ENCODE peak calls at places on chromosomes 5 and 9, in six cellular contexts. A is HepG2, S is GM12878, E is A549, W is upper lobe of left lung, T is K562. H is an unnamed sample.

GRCh38 chr5:40390286-40391253 is 289.1 kb upstream of the PTGER4 start:
- ATAC-seq in S (no peak), W (no peak), E (no peak), A (no peak), T (no peak), H (no peak)

GRCh38 chr9:130780865-130781504 is 54.1 kb upstream of the ABL1 start:
- ATAC-seq in S (no peak), W (peak), E (peak), T (peak), A (no peak), H (peak)

GRCh38 chr5:14370386-14370785 is 211.2 kb upstream of the OTULINL start:
- ATAC-seq in A (no peak), S (no peak), W (no peak), T (no peak), E (no peak), H (no peak)

GRCh38 chr5:123098767-123099513 is 9.9 kb downstream of the PRDM6 start:
- ATAC-seq in T (no peak), S (no peak), A (no peak), W (peak), E (no peak), H (no peak)

GRCh38 chr5:79107020-79107796 is 4.4 kb upstream of the BHMT start:
- ATAC-seq in A (peak), T (no peak), S (no peak), E (no peak), W (no peak), H (peak)

GRCh38 chr5:151740958-151741373 is 17.5 kb downstream of the ATOX1 start:
- ATAC-seq in A (peak), W (no peak), S (peak), T (peak), E (peak), H (no peak)

GRCh38 chr5:134911285-134912215 is 6.6 kb downstream of the PCBD2 start:
- ATAC-seq in E (no peak), T (no peak), A (no peak), S (no peak), W (no peak), H (no peak)

GRCh38 chr9:33234511-33235467 is 5.2 kb upstream of the SPINK4 start:
- ATAC-seq in W (no peak), T (no peak), E (peak), A (no peak), S (peak), H (no peak)

GRCh38 chr5:120684213-120684612 is 220.1 kb downstream of the PRR16 start:
- ATAC-seq in S (no peak), T (peak), W (no peak), E (no peak), A (no peak), H (no peak)

GRCh38 chr5:158135682-158136176 is 276.8 kb upstream of the CLINT1 start:
- ATAC-seq in A (no peak), S (no peak), T (no peak), E (no peak), W (no peak), H (peak)

GRCh38 chr9:128321879-128322341 is 337 bp downstream of the TRUB2 start:
- ATAC-seq in T (peak), A (peak), W (no peak), E (peak), S (peak), H (peak)

GRCh38 chr5:143516249-143516648 is 112.8 kb upstream of the NR3C1 start:
- ATAC-seq in A (no peak), T (no peak), E (no peak), W (no peak), S (peak), H (no peak)

GRCh38 chr5:19987594-19988345 is at the start of gene CDH18:
- ATAC-seq in E (peak), W (no peak), S (peak), T (no peak), A (peak), H (peak)

GRCh38 chr5:146894763-146895521 is 16.4 kb upstream of the PPP2R2B start:
- ATAC-seq in S (no peak), W (no peak), E (no peak), T (no peak), A (no peak), H (no peak)

GRCh38 chr9:126399789-126400188 is 73.2 kb downstream of the MVB12B start:
- ATAC-seq in S (no peak), W (no peak), T (no peak), E (no peak), A (no peak), H (no peak)

GRCh38 chr9:133137451-133138231 is 16.6 kb upstream of the RALGDS start:
- ATAC-seq in W (peak), T (peak), E (no peak), S (no peak), A (no peak), H (no peak)

GRCh38 chr5:60208681-60209080 is 315.2 kb upstream of the PDE4D start:
- ATAC-seq in T (no peak), W (no peak), E (no peak), A (no peak), S (no peak), H (no peak)

GRCh38 chr5:142222881-142223558 is 101.8 kb downstream of the SPRY4 start:
- ATAC-seq in A (no peak), T (peak), W (no peak), E (peak), S (no peak), H (no peak)

GRCh38 chr9:124291801-124292396 is 34.1 kb downstream of the NEK6 start:
- ATAC-seq in S (peak), A (peak), W (no peak), E (no peak), T (no peak), H (no peak)

GRCh38 chr5:72209515-72210115 is 102.3 kb downstream of the MAP1B start:
- ATAC-seq in A (no peak), T (peak), E (no peak), S (no peak), W (no peak), H (no peak)

GRCh38 chr9:8486095-8486494 is 686.5 kb upstream of the DMAC1 start:
- ATAC-seq in A (no peak), S (no peak), E (no peak), W (no peak), T (no peak), H (no peak)

GRCh38 chr9:108584860-108585259 is 270.9 kb downstream of the ACTL7B start:
- ATAC-seq in A (no peak), E (no peak), W (no peak), T (no peak), S (no peak), H (no peak)

GRCh38 chr5:1057841-1058548 is 49.4 kb downstream of the NKD2 start:
- ATAC-seq in E (no peak), S (no peak), W (no peak), A (no peak), T (no peak), H (no peak)

GRCh38 chr5:56523779-56524178 is 290.6 kb upstream of the ANKRD55 start:
- ATAC-seq in S (no peak), T (no peak), A (no peak), W (no peak), E (no peak), H (peak)

GRCh38 chr5:171420429-171421231 is 1.2 kb downstream of the FGF18 start:
- ATAC-seq in A (no peak), S (no peak), T (no peak), E (no peak), W (peak), H (peak)

GRCh38 chr9:92160786-92161185 is 45.6 kb upstream of the SPTLC1 start:
- ATAC-seq in T (no peak), E (no peak), S (no peak), A (no peak), W (no peak), H (no peak)

GRCh38 chr9:123955637-123956036 is 25.7 kb upstream of the DENND1A start:
- ATAC-seq in A (no peak), S (peak), E (no peak), W (no peak), T (no peak), H (no peak)

GRCh38 chr9:136316271-136316751 is 11.0 kb upstream of the GPSM1 start:
- ATAC-seq in T (no peak), E (no peak), W (no peak), S (no peak), A (no peak), H (no peak)

GRCh38 chr5:40879163-40879942 is 29.9 kb upstream of the C7 start:
- ATAC-seq in W (no peak), S (peak), A (peak), T (peak), E (no peak), H (peak)

GRCh38 chr5:158287643-158288228 is 428.8 kb upstream of the CLINT1 start:
- ATAC-seq in E (no peak), S (no peak), W (no peak), T (no peak), A (peak), H (peak)

DNA sequence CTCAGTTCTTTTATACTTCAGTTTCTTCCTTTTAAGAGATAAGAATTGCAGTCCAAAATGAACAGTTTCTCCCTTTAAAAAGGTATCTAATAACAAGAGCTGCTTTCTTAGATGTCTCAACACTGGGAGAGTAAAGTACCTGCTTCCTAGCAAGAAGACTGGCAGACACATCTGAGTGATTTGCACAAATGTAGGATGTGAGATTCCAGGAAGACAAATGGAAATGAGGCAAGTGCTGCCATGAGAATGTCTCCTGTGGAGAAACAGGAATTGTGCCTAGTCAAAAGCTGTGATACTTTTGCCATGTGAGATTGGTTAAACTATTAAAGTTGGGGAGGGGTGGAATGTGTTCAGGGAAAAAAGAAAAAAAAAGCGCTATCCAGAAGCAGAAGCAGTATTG is 159.1 kb downstream of the HTR1A start:
- ATAC-seq in E (no peak), A (no peak), W (no peak), T (no peak), S (no peak), H (no peak)
- TF ChIP-seq EP300 in E (no peak), A (no peak), W (no peak), T (no peak), S (no peak), H (no peak)

GRCh38 chr5:168216989-168217388 is 74.5 kb upstream of the WWC1 start:
- ATAC-seq in T (no peak), S (no peak), A (no peak), W (no peak), E (no peak), H (no peak)
- TF ChIP-seq EP300 in T (no peak), S (no peak), A (no peak), W (no peak), E (no peak), H (no peak)

GRCh38 chr5:140635291-140636257 is 2.6 kb upstream of the CD14 start:
- ATAC-seq in S (no peak), W (no peak), T (no peak), A (peak), E (no peak), H (no peak)

GRCh38 chr5:140641716-140642115 is 2.5 kb downstream of the TMCO6 start:
- ATAC-seq in A (no peak), W (no peak), S (no peak), E (no peak), T (no peak), H (no peak)

GRCh38 chr5:140642718-140643117 is 3.5 kb downstream of the TMCO6 start:
- ATAC-seq in T (no peak), S (no peak), W (no peak), E (no peak), A (no peak), H (no peak)

GRCh38 chr5:140637722-140638473 is 1.4 kb upstream of the TMCO6 start:
- ATAC-seq in A (no peak), S (no peak), W (no peak), E (no peak), T (no peak), H (no peak)

GRCh38 chr5:140639093-140639821 is at the start of gene TMCO6:
- ATAC-seq in W (peak), A (peak), S (peak), T (peak), E (peak), H (peak)
- TF ChIP-seq EP300 in W (no peak), A (peak), S (no peak), T (peak), E (no peak), H (no peak)

GRCh38 chr9:69034071-69034470 is 1.5 kb upstream of the FXN start:
- ATAC-seq in S (no peak), A (no peak), T (no peak), W (no peak), E (no peak), H (no peak)

GRCh38 chr9:69036319-69036718 is 767 bp downstream of the FXN start:
- ATAC-seq in T (peak), E (no peak), A (peak), S (peak), W (no peak), H (peak)

GRCh38 chr9:69030851-69031645 is 4.5 kb upstream of the FXN start:
- ATAC-seq in T (no peak), E (no peak), A (no peak), W (no peak), S (no peak), H (no peak)

GRCh38 chr9:69036799-69037198 is 1.2 kb downstream of the FXN start:
- ATAC-seq in T (peak), A (peak), E (no peak), W (no peak), S (no peak), H (no peak)

DNA sequence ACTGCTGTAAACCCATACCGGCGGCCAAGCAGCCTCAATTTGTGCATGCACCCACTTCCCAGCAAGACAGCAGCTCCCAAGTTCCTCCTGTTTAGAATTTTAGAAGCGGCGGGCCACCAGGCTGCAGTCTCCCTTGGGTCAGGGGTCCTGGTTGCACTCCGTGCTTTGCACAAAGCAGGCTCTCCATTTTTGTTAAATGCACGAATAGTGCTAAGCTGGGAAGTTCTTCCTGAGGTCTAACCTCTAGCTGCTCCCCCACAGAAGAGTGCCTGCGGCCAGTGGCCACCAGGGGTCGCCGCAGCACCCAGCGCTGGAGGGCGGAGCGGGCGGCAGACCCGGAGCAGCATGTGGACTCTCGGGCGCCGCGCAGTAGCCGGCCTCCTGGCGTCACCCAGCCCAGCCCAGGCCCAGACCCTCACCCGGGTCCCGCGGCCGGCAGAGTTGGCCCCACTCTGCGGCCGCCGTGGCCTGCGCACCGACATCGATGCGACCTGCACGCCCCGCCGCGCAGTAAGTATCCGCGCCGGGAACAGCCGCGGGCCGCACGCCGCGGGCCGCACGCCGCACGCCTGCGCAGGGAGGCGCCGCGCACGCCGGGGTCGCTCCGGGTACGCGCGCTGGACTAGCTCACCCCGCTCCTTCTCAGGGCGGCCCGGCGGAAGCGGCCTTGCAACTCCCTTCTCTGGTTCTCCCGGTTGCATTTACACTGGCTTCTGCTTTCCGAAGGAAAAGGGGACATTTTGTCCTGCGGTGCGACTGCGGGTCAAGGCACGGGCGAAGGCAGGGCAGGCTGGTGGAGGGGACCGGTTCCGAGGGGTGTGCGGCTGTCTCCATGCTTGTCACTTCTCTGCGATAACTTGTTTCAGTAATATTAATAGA is at the start of gene FXN:
- ATAC-seq in E (peak), S (peak), T (peak), A (peak), W (peak), H (peak)
- TF ChIP-seq EP300 in E (no peak), S (no peak), T (no peak), A (peak), W (no peak), H (no peak)

H was measured in gastroesophageal sphincter.